ENCODE peak calls at places on chromosomes 2 and 18, in five cellular contexts. J is small intestine, C is bronchial epithelial cell, Y is fibroblast of pulmonary artery, T is BJ. I is an unnamed sample.
A peak's percentile ranks its signal among the peaks of the same experiment; 100 is the strongest.

GRCh38 chr18:25360301-25360899 is 8.4 kb upstream of the ZNF521 start:
- DNase-seq in C (peak; percentile 27), Y (no peak), J (no peak), T (no peak), I (no peak)

GRCh38 chr2:62194558-62195420 is 1.1 kb upstream of the B3GNT2 start:
- DNase-seq in T (no peak), C (no peak), J (no peak), Y (no peak), I (no peak)

GRCh38 chr2:163246111-163246510 is 407.5 kb upstream of the KCNH7 start:
- DNase-seq in T (no peak), C (no peak), Y (no peak), J (no peak), I (no peak)

GRCh38 chr2:241381872-241382271 is 25.8 kb downstream of the FARP2 start:
- DNase-seq in J (no peak), C (no peak), Y (peak; percentile 29), T (no peak), I (no peak)

GRCh38 chr2:172607379-172607928 is 51.6 kb downstream of the PDK1 start:
- DNase-seq in Y (peak; percentile 17), C (no peak), J (no peak), T (no peak), I (no peak)

GRCh38 chr2:37343537-37344434 is 644 bp upstream of the QPCT start:
- DNase-seq in C (peak; percentile 50), J (no peak), Y (peak; percentile 71), T (no peak), I (peak; percentile 67)

GRCh38 chr18:13808294-13809024 is 15.5 kb upstream of the MC5R start:
- DNase-seq in J (peak; percentile 84), T (no peak), Y (no peak), C (no peak), I (no peak)

GRCh38 chr2:7634370-7634769 is 717.2 kb downstream of the RNF144A start:
- DNase-seq in T (no peak), C (no peak), Y (no peak), J (no peak), I (no peak)

GRCh38 chr2:236173734-236174607 is 5.8 kb upstream of the GBX2 start:
- DNase-seq in C (no peak), T (no peak), Y (no peak), J (no peak), I (no peak)

GRCh38 chr2:236174608-236175001 is 6.4 kb upstream of the GBX2 start:
- DNase-seq in T (no peak), Y (no peak), C (no peak), J (no peak), I (no peak)

GRCh38 chr2:236171213-236172201 is 3.3 kb upstream of the GBX2 start:
- DNase-seq in Y (no peak), J (no peak), C (no peak), T (no peak), I (no peak)

GRCh38 chr2:236172238-236172865 is 4.2 kb upstream of the GBX2 start:
- DNase-seq in C (no peak), J (no peak), Y (no peak), T (no peak), I (no peak)

GRCh38 chr2:236172866-236173733 is 4.9 kb upstream of the GBX2 start:
- DNase-seq in J (no peak), C (no peak), T (no peak), Y (no peak), I (no peak)
- H3K4me3 ChIP-seq in J (no peak overlapping the region), C (no peak overlapping the region), T (no peak overlapping the region), Y (no peak overlapping the region), I (no peak overlapping the region)

DNA sequence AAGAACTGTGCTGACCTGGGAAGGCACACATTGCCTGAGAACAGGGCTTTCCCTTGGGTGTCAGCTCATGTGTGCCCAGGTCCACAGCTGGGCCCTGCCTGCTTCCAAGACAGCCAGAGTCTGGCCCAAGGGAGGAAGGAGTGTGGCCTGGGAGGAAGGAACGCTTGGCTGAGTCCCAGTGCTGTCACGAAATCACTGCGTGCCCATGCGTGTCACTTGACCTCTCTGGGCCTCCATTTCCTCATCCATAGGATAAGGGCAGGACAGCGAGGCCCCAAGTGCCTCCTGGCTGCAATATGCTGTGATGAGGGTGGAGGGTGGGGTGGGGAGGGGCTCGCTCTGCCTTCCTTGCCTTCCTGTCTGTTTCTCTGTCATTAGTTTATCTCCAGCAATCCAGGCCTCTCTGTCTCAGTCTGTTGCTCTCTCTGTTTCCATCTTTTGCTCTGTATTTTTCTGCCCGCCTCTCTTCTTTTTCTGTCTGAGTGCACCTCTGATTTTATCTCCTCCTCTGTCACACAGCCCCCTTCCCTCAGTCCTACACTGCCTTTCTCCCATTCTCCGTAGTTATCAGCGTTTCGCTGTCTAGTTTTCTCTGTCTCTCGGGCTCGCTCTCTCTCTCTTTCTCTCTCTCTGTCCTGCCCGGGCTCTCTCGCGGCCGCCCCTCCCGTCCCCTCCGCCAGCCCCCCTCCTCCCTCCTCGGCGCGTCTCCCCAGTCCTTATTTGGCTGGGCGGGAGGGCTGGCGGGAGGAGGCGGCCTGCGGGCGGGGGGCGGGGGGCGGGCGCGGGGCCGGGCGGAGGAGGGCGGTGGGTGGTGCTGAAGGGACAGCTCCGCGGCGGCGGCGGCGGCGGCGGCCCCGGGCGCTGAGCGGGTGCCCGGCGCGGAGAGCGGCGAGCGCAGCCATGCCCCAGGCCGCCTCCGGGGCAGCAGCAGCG is at the start of gene KCNK3:
- DNase-seq in T (no peak), Y (peak; percentile 29), J (peak; percentile 19), C (no peak), I (peak; percentile 7)
- H3K4me3 ChIP-seq in T (peak within 1 kb of the TSS; percentile 23), Y (no peak within 1 kb of the TSS), J (no peak within 1 kb of the TSS), C (no peak within 1 kb of the TSS), I (no peak within 1 kb of the TSS)

GRCh38 chr18:76262956-76263955 is 231.8 kb downstream of the ZNF516 start:
- DNase-seq in Y (no peak), J (no peak), C (no peak), T (no peak), I (no peak)

GRCh38 chr18:76264073-76264472 is 231.0 kb downstream of the ZNF516 start:
- DNase-seq in J (no peak), Y (no peak), C (peak; percentile 90), T (no peak), I (no peak)

GRCh38 chr18:76264851-76265250 is 230.2 kb downstream of the ZNF516 start:
- DNase-seq in T (no peak), C (no peak), Y (no peak), J (no peak), I (no peak)

GRCh38 chr18:76265375-76266225 is 229.4 kb downstream of the ZNF516 start:
- DNase-seq in C (no peak), T (peak; percentile 19), Y (peak; percentile 43), J (peak; percentile 64), I (peak; percentile 17)

DNA sequence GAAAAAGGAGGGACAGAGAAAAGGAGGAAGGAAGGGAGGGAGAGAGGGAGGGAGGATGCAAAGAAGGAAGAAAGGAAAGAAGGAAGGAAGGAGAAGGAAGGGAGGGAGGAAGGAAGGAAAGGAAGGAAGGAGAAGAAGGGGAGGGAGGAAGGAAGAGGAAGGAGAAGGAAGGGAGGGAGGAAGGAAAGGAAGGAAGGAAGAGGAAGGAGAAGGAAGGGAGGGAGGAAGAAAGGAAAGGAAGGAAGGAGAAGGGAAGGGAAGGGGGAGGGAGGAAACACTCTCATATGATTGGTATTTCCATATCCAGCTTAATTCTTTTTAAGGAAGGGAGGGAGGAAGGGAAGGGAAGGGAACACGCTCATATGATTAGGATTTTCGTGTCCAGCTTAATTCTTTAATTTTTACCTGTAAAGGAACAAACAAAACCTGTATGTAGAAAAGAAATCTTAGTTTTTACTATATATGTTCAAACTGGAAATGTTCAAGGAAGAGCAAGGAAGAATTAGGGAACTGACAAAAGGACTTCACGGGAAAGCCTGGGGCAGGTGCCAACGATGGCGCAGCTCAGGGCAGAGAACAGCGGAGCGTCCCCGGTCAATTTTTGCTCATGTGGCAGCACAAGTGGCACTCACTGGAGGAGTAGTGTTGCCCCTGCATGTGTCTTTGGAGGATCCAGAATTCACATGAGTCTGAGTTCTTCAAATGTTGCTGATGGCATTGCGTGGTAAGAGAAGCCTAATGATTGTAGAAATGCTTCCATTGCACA is 228.6 kb downstream of the ZNF516 start:
- DNase-seq in C (no peak), J (no peak), T (no peak), Y (no peak), I (no peak)
- H3K4me3 ChIP-seq in C (no peak overlapping the region), J (no peak overlapping the region), T (peak overlapping the region; percentile 20), Y (no peak overlapping the region), I (no peak overlapping the region)

GRCh38 chr18:75208836-75209128 is 157 bp downstream of the PTGR3 start:
- DNase-seq in T (no peak), J (no peak), C (no peak), Y (no peak), I (no peak)
- H3K4me3 ChIP-seq in T (peak overlapping the region; percentile 68), J (peak overlapping the region; percentile 91), C (peak overlapping the region; percentile 77), Y (peak overlapping the region; percentile 86), I (peak overlapping the region; percentile 90)

GRCh38 chr2:30159766-30160165 is 13.0 kb downstream of the YPEL5 start:
- DNase-seq in J (no peak), T (no peak), C (no peak), Y (no peak), I (no peak)

GRCh38 chr2:30155202-30155601 is 8.4 kb downstream of the YPEL5 start:
- DNase-seq in Y (peak; percentile 21), J (no peak), C (no peak), T (no peak), I (peak; percentile 10)

GRCh38 chr2:30152385-30152784 is 5.6 kb downstream of the YPEL5 start:
- DNase-seq in C (no peak), T (no peak), Y (no peak), J (no peak), I (no peak)

GRCh38 chr2:30157616-30158015 is 10.8 kb downstream of the YPEL5 start:
- DNase-seq in C (no peak), T (no peak), J (no peak), Y (no peak), I (no peak)

GRCh38 chr2:30155889-30156658 is 9.3 kb downstream of the YPEL5 start:
- DNase-seq in Y (no peak), C (peak; percentile 25), J (peak; percentile 59), T (no peak), I (no peak)
- H3K4me3 ChIP-seq in Y (no peak overlapping the region), C (no peak overlapping the region), J (no peak overlapping the region), T (no peak overlapping the region), I (no peak overlapping the region)

DNA sequence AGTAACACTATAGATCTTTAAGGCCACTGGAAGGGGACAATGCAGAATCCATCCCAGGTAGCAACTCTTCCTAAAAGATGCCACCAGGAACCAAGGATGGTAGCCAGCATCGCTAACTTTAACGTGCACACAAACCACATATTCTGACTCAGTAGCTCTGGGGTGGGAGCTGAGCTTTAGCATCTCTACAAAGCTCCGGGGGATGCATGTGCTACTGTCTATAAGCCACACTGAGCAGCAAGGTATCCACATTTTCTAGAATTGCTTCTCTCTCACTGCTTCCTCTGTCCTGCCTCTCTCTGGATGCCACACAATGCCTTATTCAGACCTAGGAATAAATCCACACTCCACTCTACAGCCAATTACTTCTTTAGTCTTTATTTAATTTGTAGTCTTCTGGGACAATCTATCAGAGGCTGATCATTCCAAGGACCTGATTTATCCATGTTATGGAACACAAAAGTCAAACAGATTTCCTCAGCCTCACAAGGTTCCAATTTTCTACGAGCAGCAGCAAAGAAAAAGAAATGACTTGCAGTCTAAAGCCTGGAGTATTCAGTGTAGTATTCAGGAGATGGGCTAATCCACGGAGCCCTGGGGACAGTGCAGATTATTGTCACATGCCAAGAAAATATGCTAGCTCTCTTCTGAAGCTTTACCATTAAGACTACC is 4.4 kb downstream of the BCL2 start:
- DNase-seq in J (no peak), Y (no peak), C (no peak), T (no peak), I (no peak)
- H3K4me3 ChIP-seq in J (no peak overlapping the region), Y (no peak overlapping the region), C (no peak overlapping the region), T (no peak overlapping the region), I (no peak overlapping the region)

GRCh38 chr18:45566025-45566740 is 49.1 kb upstream of the SLC14A2 start:
- DNase-seq in C (peak; percentile 96), Y (peak; percentile 73), J (no peak), T (peak; percentile 83), I (peak; percentile 72)
- H3K4me3 ChIP-seq in C (no peak overlapping the region), Y (no peak overlapping the region), J (no peak overlapping the region), T (peak overlapping the region; percentile 1), I (no peak overlapping the region)

GRCh38 chr2:55239656-55240222 is 7.3 kb downstream of the RPS27A start:
- DNase-seq in C (no peak), Y (no peak), T (no peak), J (no peak), I (no peak)
- H3K4me3 ChIP-seq in C (no peak overlapping the region), Y (no peak overlapping the region), T (no peak overlapping the region), J (no peak overlapping the region), I (no peak overlapping the region)

I was measured in astrocyte of the spinal cord.